ENCODE peak calls at places on chromosomes 13 and 19, in seven cellular contexts. J is mucosa of gallbladder, F is head of caudate nucleus, W is substantia nigra, Q is hippocampal formation, N is heart right ventricle, L is NCI-H510A. U is an unnamed sample.

GRCh38 chr19:58304748-58305064 is 471 bp upstream of the ERVK3-1 start:
- DNase-seq in F (no peak), Q (no peak), L (no peak), N (no peak), J (no peak), W (no peak), U (no peak)

GRCh38 chr13:32537580-32538233 is 888 bp downstream of the N4BP2L2 start:
- DNase-seq in W (peak), J (no peak), N (peak), Q (no peak), L (no peak), F (no peak), U (no peak)

GRCh38 chr19:55694241-55694655 is 19.2 kb downstream of the EPN1 start:
- DNase-seq in N (no peak), W (no peak), F (no peak), L (no peak), J (no peak), Q (no peak), U (no peak)

GRCh38 chr13:106163426-106163825 is 372.0 kb downstream of the EFNB2 start:
- DNase-seq in L (no peak), Q (no peak), N (no peak), J (no peak), W (no peak), F (no peak), U (no peak)

GRCh38 chr19:8373867-8374813 is 10.2 kb downstream of the ANGPTL4 start:
- DNase-seq in J (peak), Q (no peak), F (no peak), L (no peak), N (no peak), W (no peak), U (no peak)

GRCh38 chr13:110431851-110432294 is 124.8 kb downstream of the COL4A2 start:
- DNase-seq in L (no peak), F (no peak), Q (no peak), N (peak), W (no peak), J (peak), U (no peak)

GRCh38 chr19:2540646-2541454 is 64.9 kb downstream of the GADD45B start:
- DNase-seq in N (peak), Q (no peak), L (no peak), F (no peak), J (peak), W (no peak), U (peak)

GRCh38 chr13:73702419-73703071 is 431.7 kb downstream of the KLF12 start:
- DNase-seq in F (no peak), J (no peak), Q (no peak), L (no peak), W (no peak), N (no peak), U (no peak)

GRCh38 chr13:104008571-104009435 is 942.6 kb upstream of the SLC10A2 start:
- DNase-seq in F (no peak), J (no peak), L (no peak), N (no peak), W (no peak), Q (no peak), U (no peak)

GRCh38 chr13:44703371-44703770 is 127.2 kb upstream of the TSC22D1 start:
- DNase-seq in N (no peak), W (no peak), F (no peak), Q (no peak), L (no peak), J (no peak), U (no peak)

U was measured in HS-27A.